ENCODE peak calls at places on chromosomes 12 and 14, in seven cellular contexts. E, F, Z, S, B, D and A are unnamed samples.

GRCh38 chr14:64464695-64465094 is 604 bp upstream of the AKAP5 start:
- DNase-seq in F (no peak), Z (no peak), D (no peak), E (no peak), B (no peak), S (no peak), A (no peak)

GRCh38 chr12:1595026-1595561 is 713 bp upstream of the FBXL14 start:
- DNase-seq in S (peak; percentile 39), B (no peak), Z (no peak), E (no peak), F (no peak), D (no peak), A (no peak)

GRCh38 chr12:6084261-6084968 is 40.1 kb downstream of the VWF start:
- DNase-seq in F (no peak), S (peak; percentile 91), B (no peak), E (no peak), D (peak; percentile 88), Z (no peak), A (no peak)

GRCh38 chr12:105948331-105948730 is 190.4 kb downstream of the NUAK1 start:
- DNase-seq in Z (no peak), E (no peak), F (no peak), B (peak; percentile 72), D (peak; percentile 65), S (no peak), A (no peak)

GRCh38 chr12:2354151-2354991 is 301.6 kb downstream of the CACNA1C start:
- DNase-seq in D (no peak), E (no peak), F (no peak), S (peak; percentile 64), Z (no peak), B (peak; percentile 65), A (no peak)

GRCh38 chr14:103216857-103217256 is 93.6 kb downstream of the TNFAIP2 start:
- DNase-seq in E (no peak), F (no peak), B (no peak), S (no peak), D (no peak), Z (no peak), A (no peak)

GRCh38 chr14:73728106-73729014 is 14.2 kb upstream of the PNMA1 start:
- DNase-seq in S (peak; percentile 88), F (peak; percentile 93), E (peak; percentile 88), Z (no peak), B (peak; percentile 87), D (peak; percentile 82), A (peak; percentile 89)

GRCh38 chr12:6070472-6071257 is 53.8 kb downstream of the VWF start:
- DNase-seq in S (no peak), Z (no peak), B (no peak), D (no peak), E (no peak), F (peak; percentile 56), A (no peak)

GRCh38 chr12:95624544-95624943 is 73.3 kb upstream of the USP44 start:
- DNase-seq in B (no peak), D (peak; percentile 42), E (no peak), Z (no peak), S (peak; percentile 37), F (no peak), A (no peak)

GRCh38 chr12:110245278-110245868 is 35.7 kb upstream of the ATP2A2 start:
- DNase-seq in D (no peak), S (peak; percentile 55), B (no peak), E (no peak), Z (no peak), F (peak; percentile 57), A (peak; percentile 56)

GRCh38 chr12:94874086-94874985 is 129.2 kb downstream of the NDUFA12 start:
- DNase-seq in E (no peak), B (no peak), F (no peak), Z (no peak), D (no peak), S (peak; percentile 18), A (no peak)

GRCh38 chr14:49853572-49854375 is 1.2 kb upstream of the NEMF start:
- DNase-seq in S (peak; percentile 91), E (peak; percentile 56), F (peak; percentile 80), Z (peak; percentile 39), D (peak; percentile 86), B (no peak), A (peak; percentile 57)

GRCh38 chr14:24674204-24674970 is 40.4 kb upstream of the GZMB start:
- DNase-seq in B (no peak), F (no peak), E (no peak), Z (no peak), D (no peak), S (no peak), A (no peak)

GRCh38 chr12:116448165-116448756 is 110.9 kb upstream of the MAP1LC3B2 start:
- DNase-seq in B (no peak), E (no peak), S (no peak), Z (no peak), D (no peak), F (no peak), A (no peak)

GRCh38 chr12:54216580-54217308 is 28.0 kb upstream of the SMUG1 start:
- DNase-seq in E (peak; percentile 76), Z (no peak), B (no peak), S (peak; percentile 94), D (peak; percentile 81), F (peak; percentile 86), A (peak; percentile 74)

GRCh38 chr14:73741386-73741875 is 27.2 kb upstream of the PNMA1 start:
- DNase-seq in Z (no peak), D (peak; percentile 58), E (peak; percentile 71), F (peak; percentile 69), S (peak; percentile 60), B (no peak), A (peak; percentile 76)

GRCh38 chr12:109082751-109083150 is 10.5 kb downstream of the ALKBH2 start:
- DNase-seq in Z (no peak), F (no peak), S (no peak), D (no peak), B (no peak), E (no peak), A (no peak)

GRCh38 chr12:104971276-104971675 is 13.2 kb upstream of the SLC41A2 start:
- DNase-seq in B (no peak), Z (no peak), F (no peak), E (no peak), S (no peak), D (no peak), A (no peak)

GRCh38 chr14:95220663-95221231 is 63.4 kb upstream of the DICER1 start:
- DNase-seq in B (peak; percentile 61), S (peak; percentile 20), E (no peak), F (no peak), Z (no peak), D (peak; percentile 32), A (no peak)

GRCh38 chr14:91388551-91388975 is 29.1 kb downstream of the CCDC88C start:
- DNase-seq in F (no peak), Z (no peak), D (no peak), S (no peak), E (no peak), B (no peak), A (no peak)

DNA sequence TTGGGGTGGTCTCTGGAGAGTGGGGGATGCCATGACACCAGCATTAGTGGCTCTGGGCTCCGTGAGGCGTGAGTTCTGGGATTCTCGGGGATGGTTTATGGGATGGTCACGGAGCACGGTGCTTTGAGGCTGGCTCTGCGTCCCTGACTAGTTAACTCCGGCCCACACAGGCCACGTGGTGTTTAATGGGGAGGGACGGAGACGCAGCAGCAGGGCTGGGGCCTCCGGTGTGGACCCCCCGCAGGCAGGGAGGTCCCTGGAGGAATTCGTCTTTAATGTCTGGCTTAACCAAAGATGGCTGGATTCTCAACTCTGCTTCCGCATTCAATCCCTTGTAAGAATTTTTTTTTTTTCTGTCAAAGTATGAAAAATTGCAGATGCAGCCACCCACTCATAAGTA is 86.4 kb upstream of the RFLNA start:
- DNase-seq in S (no peak), B (no peak), E (no peak), D (no peak), F (no peak), Z (no peak), A (no peak)
- TF ChIP-seq CTCF in S (no peak), B (no peak), E (no peak), D (no peak), F (no peak), Z (no peak), A (no peak)

DNA sequence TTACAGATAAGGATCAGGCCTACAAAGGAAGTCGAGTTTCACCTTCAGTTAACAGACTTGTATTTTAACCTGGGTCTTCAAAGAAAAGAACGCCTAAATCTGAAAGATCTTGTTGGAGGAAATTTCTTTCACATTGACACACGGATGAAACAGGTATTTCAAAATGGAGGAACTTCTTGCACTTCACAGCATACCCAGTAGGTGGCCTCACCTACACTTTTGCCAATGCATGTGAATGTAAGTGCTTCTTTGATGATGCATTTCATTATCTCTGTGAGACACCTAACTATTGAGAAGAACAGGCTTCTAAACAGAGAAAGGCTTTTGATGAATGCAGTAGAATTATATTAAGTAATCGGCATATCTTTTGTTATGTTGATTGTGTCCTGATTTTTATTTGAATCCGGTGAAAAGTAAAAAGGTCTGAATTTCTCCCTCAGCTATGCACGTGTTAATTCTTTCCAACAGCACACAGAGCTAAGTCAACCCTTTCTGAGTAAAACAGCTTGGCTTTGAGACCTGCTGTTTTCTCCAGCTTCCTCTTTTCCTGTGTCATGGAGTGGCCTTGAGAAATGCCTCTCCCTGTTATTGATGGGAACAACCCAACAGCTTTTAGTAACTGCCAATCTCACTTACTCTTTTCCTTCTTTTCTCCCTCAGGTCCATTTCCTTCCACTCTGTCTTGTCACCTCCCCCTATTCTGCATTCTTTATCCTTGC is 399.0 kb downstream of the NAV3 start:
- DNase-seq in B (no peak), E (peak; percentile 37), Z (no peak), S (peak; percentile 60), D (peak; percentile 53), F (peak; percentile 69), A (peak; percentile 8)
- TF ChIP-seq CTCF in B (no peak), E (peak; percentile 51), Z (peak; percentile 48), S (peak; percentile 80), D (peak; percentile 72), F (peak; percentile 73), A (peak; percentile 79)

DNA sequence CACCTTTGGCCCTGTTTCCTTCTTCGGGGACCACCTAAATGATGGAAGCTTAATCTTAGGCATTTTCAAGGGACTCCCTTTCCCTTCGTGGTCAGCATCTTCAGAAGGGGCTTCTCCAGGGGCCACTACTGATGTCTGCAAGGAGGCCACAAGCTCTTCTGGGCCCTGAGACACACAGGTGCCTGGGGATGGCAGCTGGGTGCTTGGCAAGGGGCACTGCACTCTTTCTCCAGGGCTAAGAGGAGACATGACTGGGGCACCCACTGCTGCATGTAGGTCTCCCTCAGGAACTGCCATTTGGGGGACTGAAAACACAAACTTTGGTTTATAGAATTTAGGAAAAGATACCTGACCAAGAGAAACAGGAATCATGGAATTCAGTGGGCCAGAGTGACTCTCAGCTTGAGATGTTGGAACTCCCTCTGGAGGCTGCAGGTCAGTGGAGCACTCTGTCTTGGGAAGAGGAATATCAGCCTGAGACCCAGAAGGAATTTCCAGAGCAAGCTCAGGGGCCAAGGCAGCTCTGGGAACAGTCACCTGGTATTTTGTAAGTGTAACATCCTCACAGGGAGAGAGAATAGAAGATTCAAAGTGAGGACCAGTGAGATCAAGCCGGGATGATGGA is 16.0 kb downstream of the PLD4 start:
- DNase-seq in B (no peak), S (peak; percentile 32), Z (no peak), E (no peak), F (peak; percentile 9), D (no peak), A (peak; percentile 11)
- TF ChIP-seq CTCF in B (no peak), S (peak; percentile 39), Z (peak; percentile 1), E (no peak), F (no peak), D (no peak), A (no peak)

GRCh38 chr12:66549050-66549389 is 129.9 kb downstream of the GRIP1 start:
- DNase-seq in Z (no peak), F (no peak), E (no peak), D (no peak), S (no peak), B (no peak), A (no peak)
- TF ChIP-seq CTCF in Z (no peak), F (no peak), E (no peak), D (no peak), S (no peak), B (no peak), A (no peak)

GRCh38 chr14:106210650-106211049 is 684.3 kb downstream of the TMEM121 start:
- DNase-seq in F (no peak), S (no peak), E (no peak), Z (no peak), B (no peak), D (no peak), A (peak; percentile 15)
- TF ChIP-seq CTCF in F (no peak), S (no peak), E (no peak), Z (no peak), B (no peak), D (no peak), A (peak; percentile 47)